ENCODE peak calls at places on chromosomes 2 and 18, in five cellular contexts. D is uterus, C is HepG2, A is sigmoid colon, Q is substantia nigra. W is an unnamed sample.

GRCh38 chr2:133422946-133423345 is 145.3 kb downstream of the NCKAP5 start:
- DNase-seq in D (no peak), C (no peak), A (no peak), Q (no peak), W (no peak)

GRCh38 chr2:185417111-185417510 is 321.5 kb upstream of the FSIP2 start:
- DNase-seq in D (no peak), C (no peak), A (no peak), Q (no peak), W (no peak)

GRCh38 chr2:13533524-13533922 is 816.8 kb downstream of the TRIB2 start:
- DNase-seq in D (no peak), C (peak; percentile 63), A (no peak), Q (no peak), W (no peak)

GRCh38 chr2:170022692-170023091 is 155.3 kb upstream of the MYO3B start:
- DNase-seq in D (no peak), C (no peak), A (no peak), Q (no peak), W (no peak)

GRCh38 chr2:112004246-112004645 is 50.8 kb upstream of the TMEM87B start:
- DNase-seq in D (peak; percentile 20), C (no peak), A (peak; percentile 78), Q (peak; percentile 45), W (peak; percentile 86)

GRCh38 chr18:7369006-7369405 is 138.1 kb downstream of the LRRC30 start:
- DNase-seq in D (peak; percentile 29), C (no peak), A (no peak), Q (no peak), W (no peak)

GRCh38 chr18:28164772-28165483 is 12.0 kb downstream of the CDH2 start:
- DNase-seq in D (no peak), C (no peak), A (no peak), Q (no peak), W (no peak)

GRCh38 chr2:161337247-161337646 is 29.0 kb downstream of the PSMD14 start:
- DNase-seq in D (no peak), C (no peak), A (no peak), Q (no peak), W (no peak)

GRCh38 chr2:217471329-217471728 is 531.5 kb downstream of the TNS1 start:
- DNase-seq in D (no peak), C (no peak), A (no peak), Q (no peak), W (no peak)

GRCh38 chr2:51350100-51350499 is 318.2 kb upstream of the NRXN1 start:
- DNase-seq in D (no peak), C (no peak), A (no peak), Q (no peak), W (no peak)

GRCh38 chr2:160208662-160209229 is 8.7 kb upstream of the ITGB6 start:
- DNase-seq in D (no peak), C (no peak), A (no peak), Q (no peak), W (no peak)

GRCh38 chr2:479505-480161 is 191.7 kb upstream of the ALKAL2 start:
- DNase-seq in D (no peak), C (peak; percentile 15), A (no peak), Q (no peak), W (peak; percentile 64)

GRCh38 chr2:118853647-118854367 is 6.4 kb upstream of the EN1 start:
- DNase-seq in D (no peak), C (no peak), A (no peak), Q (no peak), W (no peak)

GRCh38 chr2:163808406-163808805 is 72.6 kb upstream of the FIGN start:
- DNase-seq in D (no peak), C (no peak), A (no peak), Q (no peak), W (no peak)

GRCh38 chr18:76494181-76494540 is 881 bp downstream of the ZNF516 start:
- DNase-seq in D (peak; percentile 73), C (peak; percentile 18), A (no peak), Q (no peak), W (peak; percentile 69)

GRCh38 chr18:1412660-1413659 is 508.3 kb downstream of the ADCYAP1 start:
- DNase-seq in D (no peak), C (no peak), A (no peak), Q (no peak), W (no peak)

GRCh38 chr2:240192661-240193060 is 52.2 kb upstream of the OTOS start:
- DNase-seq in D (no peak), C (no peak), A (no peak), Q (no peak), W (no peak)

GRCh38 chr18:32010124-32010745 is 8.4 kb upstream of the RNF125 start:
- DNase-seq in D (no peak), C (no peak), A (no peak), Q (no peak), W (no peak)

GRCh38 chr2:100786297-100786658 is 33.7 kb upstream of the NPAS2 start:
- DNase-seq in D (no peak), C (no peak), A (no peak), Q (no peak), W (no peak)

GRCh38 chr2:96241901-96242611 is 23.7 kb downstream of the TMEM127 start:
- DNase-seq in D (peak; percentile 26), C (no peak), A (peak; percentile 76), Q (peak; percentile 34), W (no peak)

GRCh38 chr2:227163998-227164744 is at the start of the genes COL4A3 and COL4A4:
- DNase-seq in D (peak; percentile 23), C (no peak), A (peak; percentile 67), Q (no peak), W (peak; percentile 45)

GRCh38 chr18:76736309-76736708 is 86.0 kb upstream of the ZNF236 start:
- DNase-seq in D (no peak), C (no peak), A (no peak), Q (no peak), W (no peak)

GRCh38 chr2:151478011-151478410 is 68.3 kb downstream of the RIF1 start:
- DNase-seq in D (no peak), C (no peak), A (no peak), Q (no peak), W (no peak)

GRCh38 chr2:182573553-182573952 is 142.5 kb upstream of the DNAJC10 start:
- DNase-seq in D (no peak), C (no peak), A (no peak), Q (no peak), W (no peak)

GRCh38 chr2:232476791-232477190 is 10.8 kb downstream of the ECEL1 start:
- DNase-seq in D (no peak), C (no peak), A (peak; percentile 40), Q (no peak), W (no peak)

GRCh38 chr2:136281281-136282117 is 163.6 kb upstream of the CXCR4 start:
- DNase-seq in D (no peak), C (no peak), A (no peak), Q (no peak), W (no peak)

GRCh38 chr18:77015176-77015575 is 117.4 kb downstream of the MBP start:
- DNase-seq in D (no peak), C (no peak), A (no peak), Q (no peak), W (no peak)

DNA sequence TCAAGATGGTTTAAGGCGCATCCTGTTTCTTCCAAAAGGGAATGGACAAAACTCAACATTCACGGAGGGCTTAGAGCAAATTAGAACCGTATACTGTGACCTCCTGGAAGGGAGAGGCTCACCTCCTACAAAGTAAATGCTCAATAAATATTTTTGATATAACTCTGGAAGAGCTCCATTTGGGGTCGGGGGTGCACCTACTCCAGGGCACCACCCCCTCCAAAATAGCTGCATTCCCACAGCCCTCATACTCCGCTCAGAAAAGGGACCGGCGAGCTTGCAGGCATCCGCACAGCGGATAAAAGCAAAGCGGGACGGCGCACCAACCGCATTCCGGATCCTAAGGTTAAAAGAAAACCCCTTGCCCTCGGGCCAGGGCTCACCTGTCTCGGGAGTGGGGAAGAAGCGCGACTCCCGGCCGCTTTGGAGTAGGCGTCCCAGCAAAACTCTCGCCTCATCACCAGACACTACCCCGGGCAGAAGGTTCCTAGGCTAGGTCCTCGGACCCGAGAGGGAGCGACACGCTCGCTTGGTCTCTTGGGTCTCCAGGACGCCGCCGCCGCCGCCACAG is 378 bp downstream of the WDPCP start:
- DNase-seq in D (no peak), C (no peak), A (no peak), Q (no peak), W (no peak)
- H3K27ac ChIP-seq in D (peak overlapping the region; percentile 86), C (peak overlapping the region; percentile 51), A (peak overlapping the region; percentile 92), Q (peak overlapping the region; percentile 95), W (peak overlapping the region; percentile 92)

GRCh38 chr2:18701546-18701945 is 112.2 kb upstream of the NT5C1B start:
- DNase-seq in D (no peak), C (no peak), A (no peak), Q (no peak), W (no peak)
- H3K27ac ChIP-seq in D (no peak overlapping the region), C (no peak overlapping the region), A (no peak overlapping the region), Q (no peak overlapping the region), W (no peak overlapping the region)

GRCh38 chr2:9142551-9143263 is 63.9 kb upstream of the ASAP2 start:
- DNase-seq in D (peak; percentile 88), C (peak; percentile 55), A (peak; percentile 95), Q (peak; percentile 71), W (peak; percentile 84)

GRCh38 chr2:9143264-9143815 is 63.3 kb upstream of the ASAP2 start:
- DNase-seq in D (no peak), C (no peak), A (peak; percentile 61), Q (no peak), W (no peak)

GRCh38 chr2:9145109-9145751 is 61.4 kb upstream of the ASAP2 start:
- DNase-seq in D (peak; percentile 53), C (no peak), A (no peak), Q (no peak), W (no peak)

GRCh38 chr2:9144617-9145016 is 62.0 kb upstream of the ASAP2 start:
- DNase-seq in D (no peak), C (no peak), A (no peak), Q (no peak), W (no peak)

DNA sequence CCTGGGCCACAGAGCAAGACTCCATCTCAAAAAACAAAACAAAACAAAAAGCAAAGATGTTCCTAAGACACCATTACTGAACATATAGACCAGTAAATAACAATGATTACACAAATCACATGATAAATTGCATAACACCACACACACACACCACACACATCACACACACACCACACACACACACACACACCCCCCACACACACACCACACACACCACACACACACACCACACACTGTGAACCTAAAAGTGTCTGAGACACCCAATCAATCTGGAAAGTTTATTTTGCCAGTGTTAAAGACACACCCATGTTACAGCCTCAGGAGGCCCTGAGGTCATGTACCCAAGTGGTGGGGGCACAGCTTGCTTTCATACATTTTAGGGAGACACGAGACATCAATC is 62.6 kb upstream of the ASAP2 start:
- DNase-seq in D (no peak), C (no peak), A (peak; percentile 25), Q (no peak), W (no peak)
- H3K27ac ChIP-seq in D (no peak overlapping the region), C (no peak overlapping the region), A (no peak overlapping the region), Q (no peak overlapping the region), W (no peak overlapping the region)

DNA sequence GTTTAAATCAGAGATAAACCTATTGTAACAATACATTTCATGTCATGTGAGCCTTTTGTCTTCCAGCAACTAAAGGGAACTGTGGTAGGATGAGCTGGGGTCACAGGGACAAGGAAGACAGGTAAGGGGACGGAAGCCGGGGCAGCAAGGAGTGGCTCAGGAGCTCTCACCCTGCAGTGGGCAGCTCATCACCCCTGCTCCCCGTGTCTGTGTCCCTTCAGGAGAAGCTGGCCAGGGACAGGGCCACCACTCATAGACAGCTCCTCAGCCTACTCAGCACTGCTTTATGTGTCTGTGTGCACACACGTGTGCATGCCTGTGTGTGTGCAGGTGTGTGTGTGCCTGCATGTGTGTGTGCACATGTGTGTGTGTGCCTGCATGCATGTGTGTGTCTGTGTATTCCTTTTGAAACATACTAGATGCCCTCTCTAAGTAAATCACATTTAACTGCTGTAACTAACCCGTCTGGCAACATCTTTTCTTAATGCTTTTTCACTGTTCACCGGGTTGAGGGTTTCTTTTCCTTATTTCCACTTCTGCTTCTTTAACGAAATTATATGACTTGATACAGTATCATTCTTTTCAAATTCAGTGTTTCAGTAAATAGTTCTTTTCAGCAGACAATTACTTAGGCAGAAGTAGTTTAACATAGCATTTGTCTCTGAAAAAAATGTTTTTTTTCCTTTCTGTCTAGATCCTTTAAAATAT is 44.2 kb downstream of the LRRFIP1 start:
- DNase-seq in D (no peak), C (no peak), A (peak; percentile 58), Q (no peak), W (no peak)
- H3K27ac ChIP-seq in D (peak overlapping the region; percentile 97), C (no peak overlapping the region), A (peak overlapping the region; percentile 74), Q (no peak overlapping the region), W (no peak overlapping the region)

W was measured in testis.